ENCODE peak calls at places on chromosomes 4 and X, in ten cellular contexts. One of them, this sample, is unnamed.

GRCh38 chr4:54146139-54146538 is 46.2 kb downstream of the GSX2 start:
- DNase-seq in stimulated activated CD8-positive, alpha-beta memory T cell treated with anti-CD3 and anti-CD28 coated beads, Interleukin-7, amount 100 ng/mL, for 1 hour: no peak
- DNase-seq in HCEC 1CT: no peak
- DNase-seq in ACHN: no peak
- DNase-seq in SK-N-MC: no peak
- DNase-seq in occipital lobe: no peak
- DNase-seq in non-pigmented ciliary epithelial cell: no peak
- DNase-seq in activated T-cell treated with anti-CD3 and anti-CD28 coated beads for 1 hour: no peak
- DNase-seq in HTR-8/SVneo: no peak
- DNase-seq in CD8-positive, alpha-beta memory T cell: no peak
- DNase-seq in this sample: no peak

GRCh38 chr4:97867557-97868091 is 275.7 kb downstream of the STPG2 start:
- DNase-seq in stimulated activated CD8-positive, alpha-beta memory T cell treated with anti-CD3 and anti-CD28 coated beads, Interleukin-7, amount 100 ng/mL, for 1 hour: no peak
- DNase-seq in activated T-cell treated with anti-CD3 and anti-CD28 coated beads for 1 hour: no peak
- DNase-seq in HCEC 1CT: no peak
- DNase-seq in SK-N-MC: no peak
- DNase-seq in CD8-positive, alpha-beta memory T cell: no peak
- DNase-seq in occipital lobe: no peak
- DNase-seq in ACHN: no peak
- DNase-seq in non-pigmented ciliary epithelial cell: no peak
- DNase-seq in HTR-8/SVneo: no peak
- DNase-seq in this sample: no peak

GRCh38 chrX:107675823-107676555 is 47.7 kb downstream of the PRPS1 start:
- DNase-seq in ACHN: no peak
- DNase-seq in CD8-positive, alpha-beta memory T cell: no peak
- DNase-seq in non-pigmented ciliary epithelial cell: no peak
- DNase-seq in activated T-cell treated with anti-CD3 and anti-CD28 coated beads for 1 hour: no peak
- DNase-seq in HTR-8/SVneo: no peak
- DNase-seq in occipital lobe: no peak
- DNase-seq in HCEC 1CT: peak; percentile 46
- DNase-seq in SK-N-MC: no peak
- DNase-seq in stimulated activated CD8-positive, alpha-beta memory T cell treated with anti-CD3 and anti-CD28 coated beads, Interleukin-7, amount 100 ng/mL, for 1 hour: no peak
- DNase-seq in this sample: no peak

GRCh38 chrX:113157496-113157895 is 316.9 kb upstream of the AMOT start:
- DNase-seq in stimulated activated CD8-positive, alpha-beta memory T cell treated with anti-CD3 and anti-CD28 coated beads, Interleukin-7, amount 100 ng/mL, for 1 hour: no peak
- DNase-seq in HTR-8/SVneo: no peak
- DNase-seq in non-pigmented ciliary epithelial cell: no peak
- DNase-seq in CD8-positive, alpha-beta memory T cell: no peak
- DNase-seq in HCEC 1CT: no peak
- DNase-seq in ACHN: no peak
- DNase-seq in occipital lobe: no peak
- DNase-seq in SK-N-MC: no peak
- DNase-seq in activated T-cell treated with anti-CD3 and anti-CD28 coated beads for 1 hour: no peak
- DNase-seq in this sample: no peak

GRCh38 chr4:108370826-108371225 is 202.1 kb upstream of the LEF1 start:
- DNase-seq in activated T-cell treated with anti-CD3 and anti-CD28 coated beads for 1 hour: no peak
- DNase-seq in HTR-8/SVneo: no peak
- DNase-seq in stimulated activated CD8-positive, alpha-beta memory T cell treated with anti-CD3 and anti-CD28 coated beads, Interleukin-7, amount 100 ng/mL, for 1 hour: no peak
- DNase-seq in CD8-positive, alpha-beta memory T cell: no peak
- DNase-seq in non-pigmented ciliary epithelial cell: no peak
- DNase-seq in ACHN: no peak
- DNase-seq in occipital lobe: no peak
- DNase-seq in HCEC 1CT: no peak
- DNase-seq in SK-N-MC: no peak
- DNase-seq in this sample: no peak

GRCh38 chr4:6574747-6575502 is at the start of gene MAN2B2:
- DNase-seq in occipital lobe: peak; percentile 85
- DNase-seq in non-pigmented ciliary epithelial cell: no peak
- DNase-seq in SK-N-MC: no peak
- DNase-seq in HTR-8/SVneo: peak; percentile 94
- DNase-seq in ACHN: peak; percentile 81
- DNase-seq in activated T-cell treated with anti-CD3 and anti-CD28 coated beads for 1 hour: peak; percentile 69
- DNase-seq in stimulated activated CD8-positive, alpha-beta memory T cell treated with anti-CD3 and anti-CD28 coated beads, Interleukin-7, amount 100 ng/mL, for 1 hour: peak; percentile 66
- DNase-seq in CD8-positive, alpha-beta memory T cell: peak; percentile 84
- DNase-seq in HCEC 1CT: peak; percentile 56
- DNase-seq in this sample: peak; percentile 51

GRCh38 chrX:308821-309520 is 9.6 kb downstream of the GTPBP6 start:
- DNase-seq in SK-N-MC: no peak
- DNase-seq in non-pigmented ciliary epithelial cell: no peak
- DNase-seq in HCEC 1CT: no peak
- DNase-seq in ACHN: no peak
- DNase-seq in stimulated activated CD8-positive, alpha-beta memory T cell treated with anti-CD3 and anti-CD28 coated beads, Interleukin-7, amount 100 ng/mL, for 1 hour: no peak
- DNase-seq in HTR-8/SVneo: no peak
- DNase-seq in activated T-cell treated with anti-CD3 and anti-CD28 coated beads for 1 hour: no peak
- DNase-seq in occipital lobe: no peak
- DNase-seq in CD8-positive, alpha-beta memory T cell: no peak
- DNase-seq in this sample: no peak

GRCh38 chr4:185775792-185776555 is 36.0 kb downstream of the SORBS2 start:
- DNase-seq in HTR-8/SVneo: no peak
- DNase-seq in SK-N-MC: no peak
- DNase-seq in activated T-cell treated with anti-CD3 and anti-CD28 coated beads for 1 hour: no peak
- DNase-seq in CD8-positive, alpha-beta memory T cell: no peak
- DNase-seq in ACHN: no peak
- DNase-seq in HCEC 1CT: no peak
- DNase-seq in occipital lobe: no peak
- DNase-seq in non-pigmented ciliary epithelial cell: no peak
- DNase-seq in stimulated activated CD8-positive, alpha-beta memory T cell treated with anti-CD3 and anti-CD28 coated beads, Interleukin-7, amount 100 ng/mL, for 1 hour: no peak
- DNase-seq in this sample: no peak

GRCh38 chrX:78029663-78030062 is 60.2 kb upstream of the PGAM4 start:
- DNase-seq in HTR-8/SVneo: peak; percentile 56
- DNase-seq in occipital lobe: no peak
- DNase-seq in ACHN: peak; percentile 41
- DNase-seq in activated T-cell treated with anti-CD3 and anti-CD28 coated beads for 1 hour: no peak
- DNase-seq in SK-N-MC: peak; percentile 10
- DNase-seq in stimulated activated CD8-positive, alpha-beta memory T cell treated with anti-CD3 and anti-CD28 coated beads, Interleukin-7, amount 100 ng/mL, for 1 hour: no peak
- DNase-seq in non-pigmented ciliary epithelial cell: no peak
- DNase-seq in CD8-positive, alpha-beta memory T cell: no peak
- DNase-seq in HCEC 1CT: peak; percentile 26
- DNase-seq in this sample: no peak

GRCh38 chr4:103402198-103402597 is 204.1 kb upstream of the CENPE start:
- DNase-seq in occipital lobe: no peak
- DNase-seq in HCEC 1CT: no peak
- DNase-seq in non-pigmented ciliary epithelial cell: no peak
- DNase-seq in CD8-positive, alpha-beta memory T cell: no peak
- DNase-seq in stimulated activated CD8-positive, alpha-beta memory T cell treated with anti-CD3 and anti-CD28 coated beads, Interleukin-7, amount 100 ng/mL, for 1 hour: no peak
- DNase-seq in ACHN: no peak
- DNase-seq in HTR-8/SVneo: no peak
- DNase-seq in SK-N-MC: no peak
- DNase-seq in activated T-cell treated with anti-CD3 and anti-CD28 coated beads for 1 hour: no peak
- DNase-seq in this sample: no peak

GRCh38 chrX:21581479-21581878 is 76.7 kb downstream of the KLHL34 start:
- DNase-seq in activated T-cell treated with anti-CD3 and anti-CD28 coated beads for 1 hour: no peak
- DNase-seq in ACHN: no peak
- DNase-seq in HTR-8/SVneo: no peak
- DNase-seq in stimulated activated CD8-positive, alpha-beta memory T cell treated with anti-CD3 and anti-CD28 coated beads, Interleukin-7, amount 100 ng/mL, for 1 hour: no peak
- DNase-seq in SK-N-MC: no peak
- DNase-seq in occipital lobe: no peak
- DNase-seq in CD8-positive, alpha-beta memory T cell: no peak
- DNase-seq in HCEC 1CT: no peak
- DNase-seq in non-pigmented ciliary epithelial cell: no peak
- DNase-seq in this sample: no peak

GRCh38 chrX:12411831-12412230 is 273.6 kb downstream of the FRMPD4 start:
- DNase-seq in SK-N-MC: no peak
- DNase-seq in CD8-positive, alpha-beta memory T cell: no peak
- DNase-seq in occipital lobe: no peak
- DNase-seq in ACHN: no peak
- DNase-seq in HTR-8/SVneo: no peak
- DNase-seq in activated T-cell treated with anti-CD3 and anti-CD28 coated beads for 1 hour: no peak
- DNase-seq in non-pigmented ciliary epithelial cell: no peak
- DNase-seq in HCEC 1CT: peak; percentile 25
- DNase-seq in stimulated activated CD8-positive, alpha-beta memory T cell treated with anti-CD3 and anti-CD28 coated beads, Interleukin-7, amount 100 ng/mL, for 1 hour: no peak
- DNase-seq in this sample: no peak

GRCh38 chr4:185183622-185184281 is 20.0 kb downstream of the CFAP97 start:
- DNase-seq in HTR-8/SVneo: peak; percentile 73
- DNase-seq in ACHN: peak; percentile 86
- DNase-seq in SK-N-MC: peak; percentile 88
- DNase-seq in CD8-positive, alpha-beta memory T cell: peak; percentile 66
- DNase-seq in activated T-cell treated with anti-CD3 and anti-CD28 coated beads for 1 hour: peak; percentile 75
- DNase-seq in stimulated activated CD8-positive, alpha-beta memory T cell treated with anti-CD3 and anti-CD28 coated beads, Interleukin-7, amount 100 ng/mL, for 1 hour: peak; percentile 66
- DNase-seq in occipital lobe: peak; percentile 46
- DNase-seq in non-pigmented ciliary epithelial cell: peak; percentile 76
- DNase-seq in HCEC 1CT: peak; percentile 79
- DNase-seq in this sample: no peak

GRCh38 chrX:31376408-31376807 is 304.6 kb upstream of the FTHL17 start:
- DNase-seq in ACHN: no peak
- DNase-seq in stimulated activated CD8-positive, alpha-beta memory T cell treated with anti-CD3 and anti-CD28 coated beads, Interleukin-7, amount 100 ng/mL, for 1 hour: no peak
- DNase-seq in activated T-cell treated with anti-CD3 and anti-CD28 coated beads for 1 hour: no peak
- DNase-seq in occipital lobe: no peak
- DNase-seq in HTR-8/SVneo: no peak
- DNase-seq in HCEC 1CT: no peak
- DNase-seq in SK-N-MC: no peak
- DNase-seq in non-pigmented ciliary epithelial cell: no peak
- DNase-seq in CD8-positive, alpha-beta memory T cell: no peak
- DNase-seq in this sample: no peak

GRCh38 chrX:50003927-50004326 is 81.5 kb downstream of the CLCN5 start:
- DNase-seq in SK-N-MC: no peak
- DNase-seq in non-pigmented ciliary epithelial cell: no peak
- DNase-seq in activated T-cell treated with anti-CD3 and anti-CD28 coated beads for 1 hour: no peak
- DNase-seq in HCEC 1CT: no peak
- DNase-seq in ACHN: no peak
- DNase-seq in occipital lobe: no peak
- DNase-seq in stimulated activated CD8-positive, alpha-beta memory T cell treated with anti-CD3 and anti-CD28 coated beads, Interleukin-7, amount 100 ng/mL, for 1 hour: no peak
- DNase-seq in CD8-positive, alpha-beta memory T cell: no peak
- DNase-seq in HTR-8/SVneo: no peak
- DNase-seq in this sample: no peak

GRCh38 chr4:14831447-14831846 is 170.8 kb upstream of the CPEB2 start:
- DNase-seq in activated T-cell treated with anti-CD3 and anti-CD28 coated beads for 1 hour: no peak
- DNase-seq in HCEC 1CT: no peak
- DNase-seq in ACHN: no peak
- DNase-seq in occipital lobe: no peak
- DNase-seq in SK-N-MC: no peak
- DNase-seq in non-pigmented ciliary epithelial cell: no peak
- DNase-seq in CD8-positive, alpha-beta memory T cell: no peak
- DNase-seq in HTR-8/SVneo: no peak
- DNase-seq in stimulated activated CD8-positive, alpha-beta memory T cell treated with anti-CD3 and anti-CD28 coated beads, Interleukin-7, amount 100 ng/mL, for 1 hour: no peak
- DNase-seq in this sample: no peak

GRCh38 chr4:7941111-7942018 is 1.7 kb upstream of the AFAP1 start:
- DNase-seq in activated T-cell treated with anti-CD3 and anti-CD28 coated beads for 1 hour: no peak
- DNase-seq in occipital lobe: no peak
- DNase-seq in CD8-positive, alpha-beta memory T cell: no peak
- DNase-seq in HTR-8/SVneo: no peak
- DNase-seq in SK-N-MC: no peak
- DNase-seq in non-pigmented ciliary epithelial cell: no peak
- DNase-seq in stimulated activated CD8-positive, alpha-beta memory T cell treated with anti-CD3 and anti-CD28 coated beads, Interleukin-7, amount 100 ng/mL, for 1 hour: no peak
- DNase-seq in HCEC 1CT: peak; percentile 33
- DNase-seq in ACHN: peak; percentile 78
- DNase-seq in this sample: peak; percentile 22

GRCh38 chr4:48410812-48411211 is 69.5 kb downstream of the SLAIN2 start:
- DNase-seq in CD8-positive, alpha-beta memory T cell: no peak
- DNase-seq in stimulated activated CD8-positive, alpha-beta memory T cell treated with anti-CD3 and anti-CD28 coated beads, Interleukin-7, amount 100 ng/mL, for 1 hour: no peak
- DNase-seq in HCEC 1CT: no peak
- DNase-seq in non-pigmented ciliary epithelial cell: no peak
- DNase-seq in occipital lobe: no peak
- DNase-seq in ACHN: no peak
- DNase-seq in SK-N-MC: no peak
- DNase-seq in HTR-8/SVneo: no peak
- DNase-seq in activated T-cell treated with anti-CD3 and anti-CD28 coated beads for 1 hour: no peak
- DNase-seq in this sample: no peak

GRCh38 chrX:13898084-13898483 is 81.2 kb upstream of the GPM6B start:
- DNase-seq in non-pigmented ciliary epithelial cell: no peak
- DNase-seq in CD8-positive, alpha-beta memory T cell: no peak
- DNase-seq in stimulated activated CD8-positive, alpha-beta memory T cell treated with anti-CD3 and anti-CD28 coated beads, Interleukin-7, amount 100 ng/mL, for 1 hour: no peak
- DNase-seq in HCEC 1CT: peak; percentile 7
- DNase-seq in occipital lobe: no peak
- DNase-seq in activated T-cell treated with anti-CD3 and anti-CD28 coated beads for 1 hour: no peak
- DNase-seq in ACHN: peak; percentile 4
- DNase-seq in HTR-8/SVneo: no peak
- DNase-seq in SK-N-MC: no peak
- DNase-seq in this sample: no peak

GRCh38 chr4:83490876-83491450 is 6.1 kb upstream of the ABRAXAS1 start:
- DNase-seq in activated T-cell treated with anti-CD3 and anti-CD28 coated beads for 1 hour: peak; percentile 8
- DNase-seq in HCEC 1CT: peak; percentile 27
- DNase-seq in ACHN: peak; percentile 37
- DNase-seq in stimulated activated CD8-positive, alpha-beta memory T cell treated with anti-CD3 and anti-CD28 coated beads, Interleukin-7, amount 100 ng/mL, for 1 hour: no peak
- DNase-seq in SK-N-MC: no peak
- DNase-seq in non-pigmented ciliary epithelial cell: no peak
- DNase-seq in HTR-8/SVneo: peak; percentile 19
- DNase-seq in occipital lobe: no peak
- DNase-seq in CD8-positive, alpha-beta memory T cell: no peak
- DNase-seq in this sample: no peak

GRCh38 chr4:20992002-20992401 is 291.7 kb downstream of the PACRGL start:
- DNase-seq in non-pigmented ciliary epithelial cell: no peak
- DNase-seq in CD8-positive, alpha-beta memory T cell: no peak
- DNase-seq in ACHN: no peak
- DNase-seq in SK-N-MC: no peak
- DNase-seq in HTR-8/SVneo: no peak
- DNase-seq in stimulated activated CD8-positive, alpha-beta memory T cell treated with anti-CD3 and anti-CD28 coated beads, Interleukin-7, amount 100 ng/mL, for 1 hour: no peak
- DNase-seq in HCEC 1CT: no peak
- DNase-seq in activated T-cell treated with anti-CD3 and anti-CD28 coated beads for 1 hour: no peak
- DNase-seq in occipital lobe: no peak
- DNase-seq in this sample: no peak

GRCh38 chr4:148926861-148927260 is 484.6 kb upstream of the NR3C2 start:
- DNase-seq in stimulated activated CD8-positive, alpha-beta memory T cell treated with anti-CD3 and anti-CD28 coated beads, Interleukin-7, amount 100 ng/mL, for 1 hour: no peak
- DNase-seq in activated T-cell treated with anti-CD3 and anti-CD28 coated beads for 1 hour: no peak
- DNase-seq in SK-N-MC: no peak
- DNase-seq in HCEC 1CT: no peak
- DNase-seq in ACHN: no peak
- DNase-seq in HTR-8/SVneo: no peak
- DNase-seq in non-pigmented ciliary epithelial cell: no peak
- DNase-seq in occipital lobe: no peak
- DNase-seq in CD8-positive, alpha-beta memory T cell: no peak
- DNase-seq in this sample: no peak

GRCh38 chr4:53012738-53013137 is 150.6 kb downstream of the RASL11B start:
- DNase-seq in activated T-cell treated with anti-CD3 and anti-CD28 coated beads for 1 hour: no peak
- DNase-seq in ACHN: no peak
- DNase-seq in occipital lobe: no peak
- DNase-seq in SK-N-MC: peak; percentile 84
- DNase-seq in HCEC 1CT: no peak
- DNase-seq in non-pigmented ciliary epithelial cell: no peak
- DNase-seq in stimulated activated CD8-positive, alpha-beta memory T cell treated with anti-CD3 and anti-CD28 coated beads, Interleukin-7, amount 100 ng/mL, for 1 hour: no peak
- DNase-seq in HTR-8/SVneo: no peak
- DNase-seq in CD8-positive, alpha-beta memory T cell: no peak
- DNase-seq in this sample: no peak